ENCODE peak calls at places on chromosome 11, in ten cellular contexts. H is colonic mucosa; F is lung; Y is cardiac muscle cell; B is prostate gland; I is H1; D is RWPE2; P is CD8-positive, alpha-beta memory T cell; O is A549; A is mucosa of descending colon. Q is an unnamed sample.
A peak's percentile ranks its signal among the peaks of the same experiment; 100 is the strongest.

GRCh38 chr11:66080055-66080817 is 10.2 kb downstream of the PACS1 start:
- DNase-seq in F (peak; percentile 41), P (peak; percentile 81), I (no peak), A (peak; percentile 62), H (peak; percentile 74), D (no peak), B (peak; percentile 67), O (peak; percentile 49), Y (no peak), Q (peak; percentile 64)

GRCh38 chr11:126347751-126348628 is 7.5 kb upstream of the ST3GAL4 start:
- DNase-seq in I (no peak), F (no peak), B (no peak), H (no peak), O (no peak), A (no peak), D (peak; percentile 57), Y (peak; percentile 84), P (no peak), Q (no peak)

GRCh38 chr11:19441752-19442553 is 201.2 kb upstream of the E2F8 start:
- DNase-seq in D (peak; percentile 89), A (no peak), O (peak; percentile 88), I (no peak), Y (peak; percentile 42), H (no peak), P (no peak), F (peak; percentile 53), B (no peak), Q (peak; percentile 31)

GRCh38 chr11:120873966-120874365 is 149.9 kb upstream of the TBCEL start:
- DNase-seq in Y (no peak), H (no peak), O (no peak), P (no peak), D (no peak), A (no peak), F (no peak), B (no peak), I (no peak), Q (no peak)

GRCh38 chr11:227824-228223 is 8.3 kb downstream of the SIRT3 start:
- DNase-seq in O (no peak), P (no peak), D (no peak), B (no peak), H (no peak), F (no peak), I (no peak), A (no peak), Y (no peak), Q (no peak)

GRCh38 chr11:68992743-68993255 is 12.0 kb upstream of the MRGPRD start:
- DNase-seq in I (no peak), D (no peak), Y (no peak), H (no peak), P (no peak), B (no peak), A (no peak), F (no peak), O (no peak), Q (no peak)

GRCh38 chr11:9977554-9977953 is 313.7 kb downstream of the SWAP70 start:
- DNase-seq in H (no peak), A (no peak), F (no peak), B (no peak), I (no peak), P (no peak), O (no peak), D (no peak), Y (no peak), Q (no peak)

GRCh38 chr11:108592591-108593213 is 866 bp downstream of the EXPH5 start:
- DNase-seq in B (peak; percentile 30), H (peak; percentile 55), I (no peak), O (no peak), A (peak; percentile 57), D (no peak), F (peak; percentile 32), Y (peak; percentile 44), P (peak; percentile 51), Q (peak; percentile 26)

GRCh38 chr11:11510939-11511338 is 110.9 kb downstream of the GALNT18 start:
- DNase-seq in I (no peak), P (no peak), Y (no peak), F (peak; percentile 34), H (no peak), A (no peak), O (no peak), D (no peak), B (peak; percentile 52), Q (no peak)

GRCh38 chr11:6210274-6210955 is 5.1 kb downstream of the C11orf42 start:
- DNase-seq in Y (no peak), B (no peak), O (no peak), F (no peak), P (no peak), D (no peak), I (no peak), H (no peak), A (no peak), Q (no peak)

DNA sequence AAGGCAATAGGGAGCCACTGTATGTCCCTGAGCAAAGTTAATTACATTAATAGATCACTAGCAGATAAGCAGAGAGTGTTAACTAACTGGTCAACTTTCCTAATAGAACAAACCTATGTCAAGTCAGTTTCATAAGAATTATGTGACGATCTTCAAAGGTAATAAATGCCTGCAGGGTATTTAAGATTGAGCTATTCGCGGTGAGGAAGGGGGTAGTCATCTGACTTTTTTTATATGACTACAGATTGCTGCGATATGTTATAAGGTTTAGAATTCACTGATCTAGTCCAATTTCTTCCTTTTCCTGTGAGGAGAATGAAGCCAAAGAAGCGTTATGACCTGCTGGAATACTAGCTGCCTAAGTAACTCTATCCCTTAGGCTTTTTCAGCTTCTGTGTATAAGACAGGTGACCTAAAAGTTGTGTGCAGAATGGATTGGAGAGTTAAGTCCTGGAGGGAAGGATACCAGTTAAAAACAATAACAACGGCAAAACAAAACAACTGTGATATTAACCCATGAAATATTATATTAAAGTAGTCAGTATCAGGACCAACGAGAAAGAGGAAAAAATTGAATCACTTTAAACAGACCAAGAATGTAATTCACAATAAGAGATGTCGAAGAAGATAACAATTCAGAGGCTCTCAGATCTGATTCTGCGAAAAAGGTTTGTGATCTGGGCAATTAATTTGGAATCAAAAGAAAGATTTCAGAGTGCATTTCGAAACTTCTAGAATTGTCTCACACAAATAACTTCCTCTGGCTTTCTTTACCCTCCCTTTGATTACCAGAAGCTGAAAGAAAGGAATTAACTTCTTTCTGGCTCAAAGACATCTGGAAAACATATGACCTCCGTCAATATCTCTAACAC is 645 bp downstream of the CASP4 start:
- DNase-seq in D (no peak), I (no peak), Y (no peak), O (peak; percentile 1), P (no peak), A (no peak), B (no peak), H (no peak), F (no peak), Q (no peak)
- H3K4me3 ChIP-seq in D (peak overlapping the region; percentile 48), I (no peak overlapping the region), Y (no peak overlapping the region), O (peak overlapping the region; percentile 47), P (peak overlapping the region; percentile 82), A (peak overlapping the region; percentile 28), B (peak overlapping the region; percentile 48), H (peak overlapping the region; percentile 33), F (peak overlapping the region; percentile 48), Q (peak overlapping the region; percentile 100)

DNA sequence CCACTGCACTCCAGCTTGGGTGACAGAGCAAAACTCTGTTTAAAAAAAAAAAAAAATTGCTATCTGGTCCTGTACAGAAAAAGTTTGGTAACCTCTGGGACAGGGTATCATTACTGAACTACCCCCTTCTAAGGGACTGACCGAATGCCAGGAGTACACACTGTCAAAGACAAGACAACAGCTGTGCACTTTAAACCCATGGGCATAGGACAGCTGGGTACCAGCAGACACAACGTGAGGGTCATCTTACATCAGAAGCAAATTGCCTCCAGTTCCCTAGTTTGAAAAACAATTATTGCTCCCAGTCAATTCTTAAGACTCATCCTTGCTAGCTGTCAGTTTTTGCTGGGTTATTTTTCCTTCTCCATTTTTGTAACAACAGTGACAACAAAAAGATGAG is 17.8 kb downstream of the CD59 start:
- DNase-seq in Y (no peak), B (no peak), A (no peak), P (no peak), F (no peak), H (no peak), D (no peak), I (no peak), O (no peak), Q (no peak)
- H3K4me1 ChIP-seq in Y (peaks cover 9% of the 10 kb centered on the region), B (no peaks in the 10 kb centered on the region), A (peaks cover 14% of the 10 kb centered on the region), P (no peaks in the 10 kb centered on the region), F (peaks cover 48% of the 10 kb centered on the region), H (peaks cover 4% of the 10 kb centered on the region), D (peaks cover 72% of the 10 kb centered on the region), I (no peaks in the 10 kb centered on the region), O (peaks cover 66% of the 10 kb centered on the region), Q (no peaks in the 10 kb centered on the region)

GRCh38 chr11:74398244-74399159 is at the start of gene PGM2L1:
- DNase-seq in D (peak; percentile 92), F (peak; percentile 94), P (peak; percentile 95), O (peak; percentile 95), A (peak; percentile 98), H (peak; percentile 95), B (peak; percentile 95), Y (peak; percentile 95), I (peak; percentile 83), Q (peak; percentile 96)
- H3K4me3 ChIP-seq in D (peak within 1 kb of the TSS; percentile 74), F (peak within 1 kb of the TSS; percentile 87), P (peak within 1 kb of the TSS; percentile 91), O (peak within 1 kb of the TSS; percentile 99), A (peak within 1 kb of the TSS; percentile 76), H (peak within 1 kb of the TSS; percentile 92), B (peak within 1 kb of the TSS; percentile 90), Y (peak within 1 kb of the TSS; percentile 81), I (peak within 1 kb of the TSS; percentile 98), Q (peak within 1 kb of the TSS; percentile 95)

GRCh38 chr11:77081381-77081851 is 14.6 kb downstream of the CAPN5 start:
- DNase-seq in Y (no peak), I (no peak), A (no peak), B (no peak), P (no peak), F (no peak), D (peak; percentile 42), H (no peak), O (no peak), Q (no peak)

GRCh38 chr11:77081976-77082836 is 15.4 kb downstream of the CAPN5 start:
- DNase-seq in P (peak; percentile 40), I (no peak), Y (no peak), A (no peak), H (no peak), D (peak; percentile 34), B (no peak), O (no peak), F (no peak), Q (no peak)

GRCh38 chr11:77082838-77083552 is 16.2 kb downstream of the CAPN5 start:
- DNase-seq in B (no peak), A (peak; percentile 68), F (no peak), I (no peak), Y (no peak), H (no peak), D (peak; percentile 49), O (no peak), P (peak; percentile 66), Q (no peak)

GRCh38 chr11:77079666-77080065 is 12.9 kb downstream of the CAPN5 start:
- DNase-seq in O (no peak), A (no peak), I (no peak), F (no peak), B (no peak), D (no peak), Y (no peak), H (no peak), P (no peak), Q (no peak)

DNA sequence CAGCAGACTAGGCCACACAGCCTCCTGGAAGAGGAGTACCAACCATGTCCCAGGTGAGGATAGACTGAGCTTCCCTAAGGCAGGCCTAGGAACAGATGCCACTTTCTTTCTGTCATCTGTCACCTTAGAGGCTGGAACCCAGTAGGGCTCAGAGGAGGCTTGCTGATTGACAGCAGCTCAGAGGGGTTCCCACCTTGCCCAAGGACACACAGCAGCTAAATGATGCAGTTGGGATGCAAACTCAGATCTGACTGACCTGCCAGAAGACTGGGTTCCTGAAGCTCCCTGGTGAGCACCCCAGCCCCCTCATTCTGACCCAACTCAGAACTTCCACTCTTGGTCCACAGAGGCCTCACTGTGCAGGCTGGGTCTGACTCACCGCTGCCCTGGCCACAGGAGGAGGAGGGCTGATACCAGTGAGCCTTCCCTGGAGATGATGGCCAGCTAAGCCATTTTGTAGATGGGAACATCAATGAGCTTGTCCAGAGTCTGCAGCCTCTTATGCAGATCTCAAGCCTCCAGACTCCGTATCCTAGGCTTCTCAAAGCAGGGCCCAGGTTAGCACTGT is 14.0 kb downstream of the CAPN5 start:
- DNase-seq in B (no peak), I (no peak), Y (no peak), A (no peak), O (no peak), D (no peak), H (no peak), P (no peak), F (no peak), Q (no peak)
- H3K4me1 ChIP-seq in B (no peaks in the 10 kb centered on the region), I (no peaks in the 10 kb centered on the region), Y (no peaks in the 10 kb centered on the region), A (peaks cover 62% of the 10 kb centered on the region), O (peaks cover 2% of the 10 kb centered on the region), D (no peaks in the 10 kb centered on the region), H (peaks cover 29% of the 10 kb centered on the region), P (peaks cover 19% of the 10 kb centered on the region), F (no peaks in the 10 kb centered on the region), Q (peaks cover 18% of the 10 kb centered on the region)

Q was measured in CD4-positive, CD25-positive, alpha-beta regulatory T cell.